ENCODE peak calls at places on chromosomes 6 and 20, in five cellular contexts. G is GM03348; Y is tibial nerve; J is ecto neural progenitor cell; C is stimulated activated CD8-positive, alpha-beta memory T cell treated with anti-CD3 and anti-CD28 coated beads, Interleukin-12 subunit alpha, Interleukin-12 subunit beta, amount 100 ng/mL, for 4 hours. A is an unnamed sample.

GRCh38 chr6:93786474-93787330 is 367.3 kb upstream of the EPHA7 start:
- DNase-seq in Y (no peak), C (no peak), G (no peak), J (peak; percentile 57), A (peak; percentile 65)

GRCh38 chr20:44976698-44977097 is 10.4 kb downstream of the STK4 start:
- DNase-seq in Y (no peak), G (no peak), J (no peak), C (no peak), A (no peak)

GRCh38 chr6:117280922-117281321 is 15.6 kb downstream of the VGLL2 start:
- DNase-seq in C (no peak), J (no peak), Y (no peak), G (no peak), A (no peak)

GRCh38 chr6:159047896-159048685 is 3.3 kb upstream of the TAGAP start:
- DNase-seq in J (no peak), G (no peak), C (no peak), Y (no peak), A (no peak)

GRCh38 chr6:156839591-156840001 is 62.4 kb downstream of the ARID1B start:
- DNase-seq in Y (no peak), C (no peak), J (no peak), G (no peak), A (no peak)

GRCh38 chr20:61353261-61353995 is 101.4 kb downstream of the CDH4 start:
- DNase-seq in G (peak; percentile 51), C (no peak), Y (no peak), J (no peak), A (no peak)

GRCh38 chr6:37483917-37484785 is 15.5 kb downstream of the CCDC167 start:
- DNase-seq in Y (no peak), G (peak; percentile 86), J (peak; percentile 87), C (peak; percentile 63), A (peak; percentile 79)

GRCh38 chr6:90247262-90247661 is 49.4 kb downstream of the BACH2 start:
- DNase-seq in G (no peak), Y (no peak), C (no peak), J (no peak), A (no peak)

GRCh38 chr6:142728367-142728766 is 216.6 kb downstream of the HIVEP2 start:
- DNase-seq in J (no peak), Y (no peak), G (no peak), C (no peak), A (peak; percentile 84)

GRCh38 chr20:55790178-55790577 is 215.1 kb downstream of the CBLN4 start:
- DNase-seq in Y (no peak), C (no peak), J (no peak), G (no peak), A (peak; percentile 44)

GRCh38 chr6:71404145-71404966 is 115.7 kb downstream of the OGFRL1 start:
- DNase-seq in Y (no peak), C (no peak), G (peak; percentile 54), J (no peak), A (no peak)

GRCh38 chr20:5080384-5080877 is 39.3 kb downstream of the PCNA start:
- DNase-seq in C (no peak), G (peak; percentile 76), J (no peak), Y (peak; percentile 62), A (no peak)

GRCh38 chr6:16524380-16524707 is 236.9 kb downstream of the ATXN1 start:
- DNase-seq in Y (no peak), J (no peak), C (no peak), G (peak; percentile 17), A (no peak)

GRCh38 chr6:89301586-89302194 is 13.4 kb downstream of the GABRR2 start:
- DNase-seq in C (no peak), Y (no peak), G (no peak), J (no peak), A (no peak)

GRCh38 chr6:4511626-4512010 is 264.6 kb upstream of the CDYL start:
- DNase-seq in C (no peak), Y (no peak), G (no peak), J (no peak), A (no peak)

GRCh38 chr6:121205569-121205968 is 128.7 kb downstream of the TBC1D32 start:
- DNase-seq in G (no peak), Y (no peak), J (no peak), C (no peak), A (no peak)

GRCh38 chr20:32354592-32355416 is 3.3 kb upstream of the ASXL1 start:
- DNase-seq in J (no peak), Y (no peak), G (peak; percentile 31), C (no peak), A (peak; percentile 30)

GRCh38 chr6:42229720-42230119 is 12.1 kb upstream of the MRPS10 start:
- DNase-seq in C (no peak), J (no peak), Y (no peak), G (no peak), A (no peak)

GRCh38 chr20:7387638-7388193 is 552.5 kb downstream of the HAO1 start:
- DNase-seq in J (no peak), Y (no peak), C (no peak), G (no peak), A (no peak)

GRCh38 chr6:169724554-169725269 is 412 bp upstream of the PHF10 start:
- DNase-seq in J (peak; percentile 90), C (peak; percentile 67), Y (no peak), G (peak; percentile 59), A (peak; percentile 95)

GRCh38 chr20:25567286-25567685 is 18.0 kb downstream of the NINL start:
- DNase-seq in Y (no peak), J (no peak), G (no peak), C (no peak), A (no peak)

GRCh38 chr20:16349518-16350295 is 223.5 kb downstream of the KIF16B start:
- DNase-seq in Y (no peak), J (no peak), C (no peak), G (peak; percentile 64), A (no peak)

GRCh38 chr6:24064106-24064505 is 61.9 kb upstream of the NRSN1 start:
- DNase-seq in J (no peak), C (no peak), G (no peak), Y (no peak), A (peak; percentile 74)

GRCh38 chr20:63848003-63848911 is 13.0 kb upstream of the ABHD16B start:
- DNase-seq in J (no peak), C (no peak), G (no peak), Y (no peak), A (no peak)

GRCh38 chr20:62938105-62938888 is at the start of gene GID8:
- DNase-seq in C (no peak), J (no peak), G (peak; percentile 78), Y (no peak), A (peak; percentile 61)

GRCh38 chr20:23270427-23270911 is 80.1 kb upstream of the NXT1 start:
- DNase-seq in J (no peak), Y (no peak), C (no peak), G (no peak), A (peak; percentile 8)

GRCh38 chr6:78701407-78701806 is 165.9 kb upstream of the IRAK1BP1 start:
- DNase-seq in Y (no peak), C (no peak), J (no peak), G (peak; percentile 20), A (no peak)

GRCh38 chr6:35731414-35731735 is 5.5 kb upstream of the ARMC12 start:
- DNase-seq in G (peak; percentile 89), J (peak; percentile 96), C (peak; percentile 87), Y (peak; percentile 97), A (peak; percentile 86)

GRCh38 chr6:72675396-72675795 is 53.5 kb downstream of the KCNQ5 start:
- DNase-seq in G (peak; percentile 11), Y (no peak), J (no peak), C (no peak), A (no peak)

GRCh38 chr20:14757728-14758127 is 420.3 kb upstream of the FLRT3 start:
- DNase-seq in Y (no peak), C (no peak), G (no peak), J (no peak), A (no peak)

GRCh38 chr6:79796197-79796596 is 151.2 kb downstream of the ELOVL4 start:
- DNase-seq in C (no peak), G (no peak), Y (no peak), J (no peak), A (no peak)

GRCh38 chr6:33820243-33820642 is 16.4 kb upstream of the MLN start:
- DNase-seq in G (no peak), J (no peak), C (no peak), Y (no peak), A (peak; percentile 33)

GRCh38 chr6:105135907-105136432 is 43.8 kb downstream of the POPDC3 start:
- DNase-seq in Y (no peak), J (no peak), G (no peak), C (no peak), A (peak; percentile 72)

GRCh38 chr6:111973897-111974639 is 79.8 kb upstream of the CCN6 start:
- DNase-seq in C (no peak), J (no peak), G (peak; percentile 13), Y (no peak), A (no peak)

GRCh38 chr20:45010399-45010828 is 44.1 kb downstream of the STK4 start:
- DNase-seq in Y (no peak), G (peak; percentile 24), C (no peak), J (no peak), A (no peak)